ENCODE peak calls at places on chromosomes 13 and 19, in four cellular contexts. D is A549, Q is fibroblast of mammary gland, P is astrocyte of the spinal cord. M is an unnamed sample.

GRCh38 chr19:55041627-55042343 is 3.7 kb upstream of the GP6 start:
- DNase-seq in P (no peak), D (no peak), Q (no peak), M (no peak)

GRCh38 chr13:106373989-106374572 is 161.4 kb downstream of the EFNB2 start:
- DNase-seq in D (no peak), P (peak), Q (peak), M (peak)

GRCh38 chr13:59584902-59585670 is 578.6 kb downstream of the DIAPH3 start:
- DNase-seq in Q (no peak), P (no peak), D (no peak), M (no peak)

GRCh38 chr19:33432408-33433170 is 59.1 kb downstream of the CEBPG start:
- DNase-seq in Q (no peak), P (no peak), D (no peak), M (no peak)

GRCh38 chr13:97382276-97382675 is 51.7 kb upstream of the RAP2A start:
- DNase-seq in P (no peak), D (no peak), Q (no peak), M (no peak)

GRCh38 chr13:85313761-85314503 is 485.3 kb downstream of the SLITRK6 start:
- DNase-seq in P (peak), Q (peak), D (peak), M (peak)

GRCh38 chr19:48738557-48739399 is 1.6 kb downstream of the RASIP1 start:
- DNase-seq in Q (peak), P (peak), D (peak), M (peak)

GRCh38 chr13:35888327-35888940 is 242.7 kb downstream of the DCLK1 start:
- DNase-seq in D (no peak), Q (peak), P (no peak), M (peak)

GRCh38 chr13:48235100-48235813 is 2.3 kb downstream of the ITM2B start:
- DNase-seq in Q (no peak), D (no peak), P (peak), M (peak)

GRCh38 chr19:11680689-11681302 is 58.0 kb downstream of the ZNF823 start:
- DNase-seq in Q (no peak), P (no peak), D (no peak), M (no peak)

GRCh38 chr19:3710265-3710812 is 2.2 kb downstream of the TJP3 start:
- DNase-seq in Q (peak), D (peak), P (peak), M (peak)

GRCh38 chr13:113453962-113454361 is 674 bp upstream of the ADPRHL1 start:
- DNase-seq in D (no peak), P (peak), Q (peak), M (peak)

GRCh38 chr13:95337597-95337996 is 36.3 kb upstream of the ABCC4 start:
- DNase-seq in Q (no peak), P (no peak), D (no peak), M (no peak)

GRCh38 chr13:89763011-89763410 is 1584.5 kb upstream of the MIR17HG start:
- DNase-seq in P (peak), Q (no peak), D (no peak), M (peak)

GRCh38 chr19:32691952-32692726 is 518 bp downstream of the NUDT19 start:
- DNase-seq in P (peak), D (peak), Q (peak), M (peak)

GRCh38 chr13:73107970-73108369 is 49.2 kb downstream of the KLF5 start:
- DNase-seq in Q (no peak), P (no peak), D (no peak), M (no peak)

GRCh38 chr19:46692918-46693722 is 23.8 kb downstream of the PRKD2 start:
- DNase-seq in Q (no peak), D (no peak), P (no peak), M (no peak)

GRCh38 chr13:49606747-49607648 is 21.3 kb upstream of the ARL11 start:
- DNase-seq in Q (peak), D (peak), P (peak), M (peak)
- TF ChIP-seq CTCF in Q (peak), D (peak), P (peak), M (peak)

GRCh38 chr13:107516517-107516916 is 698.8 kb downstream of the LIG4 start:
- DNase-seq in P (no peak), Q (no peak), D (no peak), M (no peak)
- H3K4me3 ChIP-seq in P (no peak), Q (no peak), D (no peak), M (no peak)

DNA sequence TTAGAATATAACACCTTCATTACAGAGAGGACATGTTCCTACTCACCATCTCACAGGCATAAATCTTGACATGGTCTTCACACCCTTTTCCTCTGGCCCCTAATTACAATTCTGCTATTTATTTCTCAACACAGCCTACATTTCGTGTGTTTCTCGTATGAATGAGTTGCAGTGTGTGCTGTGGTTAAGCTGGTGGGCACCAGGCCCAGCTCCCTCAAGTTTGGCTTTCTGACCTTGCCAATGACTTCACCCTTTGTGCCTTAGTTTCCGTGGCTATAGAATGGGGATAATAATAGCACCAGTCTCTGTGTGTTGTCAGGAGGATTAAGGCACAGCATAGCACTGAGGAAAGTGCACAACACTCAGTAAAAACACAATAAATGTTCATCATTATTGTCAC is 12.4 kb upstream of the KATNAL1 start:
- DNase-seq in P (peak), D (no peak), Q (no peak), M (no peak)
- TF ChIP-seq CTCF in P (no peak), D (no peak), Q (no peak), M (no peak)

DNA sequence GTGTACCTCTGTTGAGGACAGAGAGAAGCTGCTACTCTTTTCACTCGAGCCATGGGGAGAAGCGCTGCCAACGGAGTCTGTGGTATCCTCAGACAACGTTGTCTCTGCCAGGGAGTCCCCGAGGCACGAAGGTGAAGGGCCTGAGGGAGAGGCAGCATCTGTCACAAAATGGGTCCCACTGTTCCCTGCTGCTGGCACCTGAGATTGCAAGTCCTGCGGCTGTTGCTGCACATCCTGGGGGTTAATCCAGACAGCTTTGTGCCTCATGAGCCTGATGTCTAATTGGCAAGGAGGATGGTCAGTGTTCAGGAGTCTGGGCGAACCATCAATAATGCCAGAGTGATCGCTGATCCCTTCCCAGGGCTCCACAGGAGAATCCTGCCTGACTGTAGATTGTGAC is 15.0 kb downstream of the RUBCNL start:
- DNase-seq in P (no peak), Q (no peak), D (no peak), M (no peak)
- H3K4me3 ChIP-seq in P (no peak), Q (no peak), D (no peak), M (no peak)

GRCh38 chr13:26629260-26629659 is 71.8 kb downstream of the WASF3 start:
- DNase-seq in D (peak), P (no peak), Q (peak), M (peak)

GRCh38 chr13:26623125-26623524 is 65.6 kb downstream of the WASF3 start:
- DNase-seq in P (no peak), D (no peak), Q (peak), M (peak)

GRCh38 chr13:26624572-26624971 is 67.1 kb downstream of the WASF3 start:
- DNase-seq in Q (no peak), D (no peak), P (no peak), M (no peak)

DNA sequence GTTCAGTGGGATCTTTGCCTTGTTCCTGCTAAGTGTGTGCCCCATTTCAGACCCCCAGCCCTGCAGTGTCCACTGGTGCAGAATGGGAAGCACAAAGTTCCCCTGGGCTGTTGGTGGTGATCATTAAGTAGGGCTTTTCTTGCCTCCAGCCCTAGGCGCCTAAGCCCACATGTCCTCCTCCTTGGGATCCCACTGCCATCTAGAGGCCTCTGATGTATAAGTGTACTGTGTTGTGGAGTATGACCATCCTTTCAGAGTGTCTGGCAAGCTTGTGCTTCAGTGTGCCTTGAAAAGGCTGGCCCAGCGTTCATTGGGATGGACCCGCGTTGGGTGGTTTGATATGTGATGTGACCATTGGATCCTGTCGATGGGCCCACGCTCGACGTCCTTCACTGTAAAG is 71.2 kb downstream of the WASF3 start:
- DNase-seq in P (peak), Q (peak), D (peak), M (peak)
- TF ChIP-seq CTCF in P (peak), Q (peak), D (no peak), M (peak)

DNA sequence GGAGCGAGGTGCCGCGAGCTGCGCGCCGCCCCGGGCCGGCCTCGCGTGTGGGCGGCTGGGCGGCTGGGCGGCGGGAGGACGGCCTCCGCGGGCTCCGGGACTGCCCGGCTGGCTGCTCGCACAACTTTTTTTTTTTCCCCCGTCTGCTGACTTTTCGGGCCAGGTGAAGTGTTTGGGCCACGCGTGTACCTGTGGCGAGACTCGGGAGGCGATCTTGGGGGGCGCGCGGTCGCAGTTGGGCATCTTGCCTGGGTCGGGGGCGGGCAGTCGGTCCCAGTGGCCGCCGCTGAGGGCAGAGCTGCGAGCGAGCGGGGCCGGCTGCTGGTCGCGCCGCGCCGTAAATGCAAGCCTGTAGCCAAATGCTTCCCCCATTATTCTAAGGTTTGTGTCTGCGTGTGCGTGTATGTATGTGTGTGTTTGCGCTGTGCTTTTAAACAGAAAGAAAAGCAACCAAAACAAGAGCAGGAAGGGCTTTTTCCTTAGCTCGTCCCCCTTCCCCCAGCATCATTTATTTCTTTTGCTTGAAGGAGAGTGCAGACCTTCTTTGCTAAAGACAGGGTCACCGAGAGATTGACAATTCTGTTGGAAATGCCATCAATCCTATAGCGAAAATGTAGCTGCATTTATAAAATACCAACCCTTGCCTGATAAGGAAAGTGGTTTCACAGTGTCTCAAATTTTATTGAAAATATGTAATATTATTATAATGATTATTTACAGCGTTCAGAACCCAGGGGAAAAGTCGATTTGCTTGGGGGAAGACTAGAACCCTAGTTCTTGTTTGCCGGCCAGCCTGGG is 143.3 kb upstream of the ZNF536 start:
- DNase-seq in D (peak), P (no peak), Q (peak), M (peak)
- H3K4me3 ChIP-seq in D (peak), P (no peak), Q (no peak), M (peak)

GRCh38 chr19:18282021-18282787 is 782 bp upstream of the JUND start:
- DNase-seq in D (no peak), Q (peak), P (no peak), M (no peak)
- TF ChIP-seq CTCF in D (no peak), Q (peak), P (peak), M (no peak)

DNA sequence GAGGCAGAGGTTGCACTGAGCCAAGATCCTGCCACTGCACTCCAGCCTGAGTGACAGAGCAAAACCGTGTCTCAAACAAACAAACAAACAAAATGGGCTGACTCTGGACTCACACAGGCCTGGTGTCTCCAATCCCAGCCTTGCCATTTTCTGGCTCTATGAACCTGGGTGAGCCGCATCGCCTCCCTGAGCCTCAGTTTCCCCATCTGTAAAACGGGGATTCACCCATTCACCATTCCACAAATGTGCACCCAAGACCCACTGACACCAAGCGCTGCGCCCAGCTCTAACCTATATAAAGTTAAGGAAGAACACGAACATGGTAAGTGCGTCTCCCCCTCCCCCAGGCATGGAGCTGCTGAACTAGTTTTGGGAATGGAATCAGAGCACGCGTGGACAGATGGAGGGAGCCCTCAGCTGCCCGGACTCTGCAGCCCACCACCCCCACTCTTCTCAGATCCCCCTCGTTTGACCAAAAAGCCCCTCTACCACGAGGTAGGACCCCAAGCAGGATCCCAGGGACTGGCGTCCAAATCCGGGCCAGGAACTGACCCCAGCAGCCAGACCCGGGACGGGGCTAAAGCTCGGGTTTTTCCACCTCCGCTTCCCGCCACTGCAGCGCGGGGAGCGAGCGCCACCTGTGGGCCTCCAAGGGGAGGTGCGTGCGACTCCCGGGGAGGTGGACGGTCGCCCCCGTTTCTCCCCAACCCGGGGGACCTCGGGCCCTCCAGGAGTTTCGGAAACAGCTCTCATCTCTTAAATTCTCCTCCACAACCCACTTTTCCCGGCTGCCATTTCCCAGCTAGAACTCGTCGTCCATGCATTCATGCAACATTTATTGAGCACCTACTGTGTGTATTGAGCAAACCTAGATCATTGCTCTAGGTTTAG is 33.0 kb upstream of the ADGRE5 start:
- DNase-seq in P (peak), Q (peak), D (peak), M (peak)
- H3K4me3 ChIP-seq in P (no peak), Q (peak), D (peak), M (peak)

M was measured in choroid plexus epithelial cell.